ENCODE peak calls at places on chromosomes 2 and 18, in seven cellular contexts. One of them, this sample, is unnamed.

GRCh38 chr2:128782411-128783192 is 463.9 kb upstream of the HS6ST1 start:
- DNase-seq in GM23248: no peak
- DNase-seq in SK-N-SH: no peak
- DNase-seq in HCT116: no peak
- DNase-seq in OCI-LY7: no peak
- DNase-seq in neural progenitor cell: no peak
- DNase-seq in GM23338: no peak
- DNase-seq in this sample: no peak

GRCh38 chr18:36786686-36787085 is 42.1 kb downstream of the TPGS2 start:
- DNase-seq in GM23338: no peak
- DNase-seq in OCI-LY7: no peak
- DNase-seq in neural progenitor cell: no peak
- DNase-seq in SK-N-SH: no peak
- DNase-seq in GM23248: peak; percentile 87
- DNase-seq in HCT116: no peak
- DNase-seq in this sample: no peak

GRCh38 chr2:85325466-85325811 is 2.4 kb downstream of the TGOLN2 start:
- DNase-seq in GM23338: no peak
- DNase-seq in neural progenitor cell: no peak
- DNase-seq in OCI-LY7: no peak
- DNase-seq in HCT116: no peak
- DNase-seq in GM23248: no peak
- DNase-seq in SK-N-SH: no peak
- DNase-seq in this sample: no peak

GRCh38 chr2:25897500-25897899 is 19.2 kb upstream of the ASXL2 start:
- DNase-seq in OCI-LY7: no peak
- DNase-seq in GM23248: no peak
- DNase-seq in SK-N-SH: no peak
- DNase-seq in neural progenitor cell: no peak
- DNase-seq in GM23338: no peak
- DNase-seq in HCT116: no peak
- DNase-seq in this sample: no peak

GRCh38 chr2:88066543-88066942 is 1.1 kb upstream of the SMYD1 start:
- DNase-seq in OCI-LY7: no peak
- DNase-seq in GM23248: no peak
- DNase-seq in GM23338: no peak
- DNase-seq in neural progenitor cell: no peak
- DNase-seq in HCT116: no peak
- DNase-seq in SK-N-SH: peak; percentile 55
- DNase-seq in this sample: no peak

GRCh38 chr2:6186332-6187100 is 494.3 kb downstream of the SOX11 start:
- DNase-seq in neural progenitor cell: no peak
- DNase-seq in HCT116: no peak
- DNase-seq in OCI-LY7: no peak
- DNase-seq in GM23248: peak; percentile 58
- DNase-seq in SK-N-SH: no peak
- DNase-seq in GM23338: no peak
- DNase-seq in this sample: no peak

GRCh38 chr2:108119026-108119425 is 120.7 kb upstream of the SULT1C3 start:
- DNase-seq in GM23248: no peak
- DNase-seq in neural progenitor cell: no peak
- DNase-seq in SK-N-SH: no peak
- DNase-seq in OCI-LY7: no peak
- DNase-seq in HCT116: no peak
- DNase-seq in GM23338: no peak
- DNase-seq in this sample: no peak

GRCh38 chr18:29003194-29003593 is 826.3 kb upstream of the CDH2 start:
- DNase-seq in HCT116: no peak
- DNase-seq in SK-N-SH: no peak
- DNase-seq in OCI-LY7: no peak
- DNase-seq in GM23338: no peak
- DNase-seq in neural progenitor cell: no peak
- DNase-seq in GM23248: no peak
- DNase-seq in this sample: peak; percentile 51

GRCh38 chr2:54545700-54546450 is 89.7 kb downstream of the SPTBN1 start:
- DNase-seq in GM23338: no peak
- DNase-seq in HCT116: no peak
- DNase-seq in neural progenitor cell: no peak
- DNase-seq in OCI-LY7: no peak
- DNase-seq in SK-N-SH: no peak
- DNase-seq in GM23248: peak; percentile 68
- DNase-seq in this sample: peak; percentile 95

GRCh38 chr2:184602734-184603133 is 4.4 kb downstream of the ZNF804A start:
- DNase-seq in GM23338: no peak
- DNase-seq in GM23248: no peak
- DNase-seq in HCT116: no peak
- DNase-seq in OCI-LY7: no peak
- DNase-seq in SK-N-SH: peak; percentile 64
- DNase-seq in neural progenitor cell: no peak
- DNase-seq in this sample: no peak

GRCh38 chr2:187956906-187957534 is 334.7 kb upstream of the GULP1 start:
- DNase-seq in GM23338: no peak
- DNase-seq in neural progenitor cell: no peak
- DNase-seq in OCI-LY7: no peak
- DNase-seq in SK-N-SH: no peak
- DNase-seq in GM23248: no peak
- DNase-seq in HCT116: no peak
- DNase-seq in this sample: no peak

GRCh38 chr2:27724191-27724590 is 47.3 kb upstream of the MRPL33 start:
- DNase-seq in GM23248: no peak
- DNase-seq in HCT116: no peak
- DNase-seq in neural progenitor cell: no peak
- DNase-seq in OCI-LY7: no peak
- DNase-seq in GM23338: no peak
- DNase-seq in SK-N-SH: no peak
- DNase-seq in this sample: no peak

GRCh38 chr18:3889121-3889520 is 439.1 kb downstream of the TGIF1 start:
- DNase-seq in GM23248: peak; percentile 40
- DNase-seq in OCI-LY7: no peak
- DNase-seq in HCT116: no peak
- DNase-seq in neural progenitor cell: no peak
- DNase-seq in SK-N-SH: no peak
- DNase-seq in GM23338: no peak
- DNase-seq in this sample: no peak

GRCh38 chr18:80246656-80247402 is 485 bp downstream of the PARD6G start:
- DNase-seq in OCI-LY7: no peak
- DNase-seq in GM23338: peak; percentile 66
- DNase-seq in SK-N-SH: peak; percentile 79
- DNase-seq in neural progenitor cell: peak; percentile 72
- DNase-seq in GM23248: peak; percentile 49
- DNase-seq in HCT116: no peak
- DNase-seq in this sample: peak; percentile 6

DNA sequence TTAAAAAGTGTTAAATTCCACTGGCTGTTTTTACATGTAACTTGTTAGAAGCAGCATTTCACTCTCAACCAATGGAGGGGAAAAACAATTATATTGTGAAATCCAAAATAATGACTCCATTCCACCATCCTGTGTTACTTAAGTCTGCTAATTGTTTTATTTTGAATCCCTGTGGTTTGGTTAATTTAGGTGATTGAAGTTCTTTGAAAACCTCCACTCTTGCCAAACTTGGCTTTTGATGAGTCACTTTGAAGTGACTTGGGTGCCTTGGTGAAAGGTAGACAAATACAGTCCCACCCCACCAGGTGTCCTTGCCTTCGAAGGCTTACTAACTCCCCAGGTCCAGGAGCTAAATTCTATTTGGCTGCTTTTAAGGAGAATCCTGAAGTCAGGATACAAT is 1303.8 kb upstream of the NRXN1 start:
- DNase-seq in HCT116: no peak
- DNase-seq in OCI-LY7: no peak
- DNase-seq in GM23338: peak; percentile 21
- DNase-seq in neural progenitor cell: no peak
- DNase-seq in SK-N-SH: no peak
- DNase-seq in GM23248: no peak
- DNase-seq in this sample: peak; percentile 16
- TF ChIP-seq EZH2phosphoT487 in HCT116: no peak
- TF ChIP-seq EZH2phosphoT487 in OCI-LY7: no peak
- TF ChIP-seq EZH2phosphoT487 in GM23338: no peak
- TF ChIP-seq EZH2phosphoT487 in neural progenitor cell: no peak
- TF ChIP-seq EZH2phosphoT487 in SK-N-SH: no peak
- TF ChIP-seq EZH2phosphoT487 in GM23248: no peak
- TF ChIP-seq EZH2phosphoT487 in this sample: no peak

GRCh38 chr2:230738391-230738811 is 25.8 kb downstream of the CAB39 start:
- DNase-seq in HCT116: no peak
- DNase-seq in neural progenitor cell: no peak
- DNase-seq in SK-N-SH: no peak
- DNase-seq in OCI-LY7: no peak
- DNase-seq in GM23338: no peak
- DNase-seq in GM23248: peak; percentile 24
- DNase-seq in this sample: peak; percentile 23
- TF ChIP-seq EZH2phosphoT487 in HCT116: no peak
- TF ChIP-seq EZH2phosphoT487 in neural progenitor cell: no peak
- TF ChIP-seq EZH2phosphoT487 in SK-N-SH: no peak
- TF ChIP-seq EZH2phosphoT487 in OCI-LY7: no peak
- TF ChIP-seq EZH2phosphoT487 in GM23338: no peak
- TF ChIP-seq EZH2phosphoT487 in GM23248: no peak
- TF ChIP-seq EZH2phosphoT487 in this sample: no peak

GRCh38 chr18:22344908-22345670 is 72.6 kb downstream of the CTAGE1 start:
- DNase-seq in GM23338: no peak
- DNase-seq in HCT116: no peak
- DNase-seq in GM23248: no peak
- DNase-seq in SK-N-SH: no peak
- DNase-seq in OCI-LY7: no peak
- DNase-seq in neural progenitor cell: no peak
- DNase-seq in this sample: no peak

GRCh38 chr18:22346968-22347611 is 70.6 kb downstream of the CTAGE1 start:
- DNase-seq in GM23248: peak; percentile 75
- DNase-seq in OCI-LY7: no peak
- DNase-seq in SK-N-SH: no peak
- DNase-seq in HCT116: no peak
- DNase-seq in neural progenitor cell: peak; percentile 77
- DNase-seq in GM23338: peak; percentile 81
- DNase-seq in this sample: no peak

GRCh38 chr18:22347624-22348511 is 69.8 kb downstream of the CTAGE1 start:
- DNase-seq in SK-N-SH: no peak
- DNase-seq in GM23248: peak; percentile 57
- DNase-seq in OCI-LY7: no peak
- DNase-seq in neural progenitor cell: no peak
- DNase-seq in GM23338: no peak
- DNase-seq in HCT116: no peak
- DNase-seq in this sample: no peak

GRCh38 chr18:22345733-22346132 is 72.0 kb downstream of the CTAGE1 start:
- DNase-seq in OCI-LY7: no peak
- DNase-seq in GM23338: no peak
- DNase-seq in neural progenitor cell: no peak
- DNase-seq in GM23248: peak; percentile 38
- DNase-seq in SK-N-SH: no peak
- DNase-seq in HCT116: no peak
- DNase-seq in this sample: no peak

GRCh38 chr18:22346342-22346967 is 71.3 kb downstream of the CTAGE1 start:
- DNase-seq in SK-N-SH: no peak
- DNase-seq in OCI-LY7: no peak
- DNase-seq in GM23338: no peak
- DNase-seq in neural progenitor cell: no peak
- DNase-seq in GM23248: peak; percentile 89
- DNase-seq in HCT116: no peak
- DNase-seq in this sample: peak; percentile 73
- TF ChIP-seq EZH2phosphoT487 in SK-N-SH: no peak
- TF ChIP-seq EZH2phosphoT487 in OCI-LY7: no peak
- TF ChIP-seq EZH2phosphoT487 in GM23338: no peak
- TF ChIP-seq EZH2phosphoT487 in neural progenitor cell: no peak
- TF ChIP-seq EZH2phosphoT487 in GM23248: no peak
- TF ChIP-seq EZH2phosphoT487 in HCT116: no peak
- TF ChIP-seq EZH2phosphoT487 in this sample: no peak

DNA sequence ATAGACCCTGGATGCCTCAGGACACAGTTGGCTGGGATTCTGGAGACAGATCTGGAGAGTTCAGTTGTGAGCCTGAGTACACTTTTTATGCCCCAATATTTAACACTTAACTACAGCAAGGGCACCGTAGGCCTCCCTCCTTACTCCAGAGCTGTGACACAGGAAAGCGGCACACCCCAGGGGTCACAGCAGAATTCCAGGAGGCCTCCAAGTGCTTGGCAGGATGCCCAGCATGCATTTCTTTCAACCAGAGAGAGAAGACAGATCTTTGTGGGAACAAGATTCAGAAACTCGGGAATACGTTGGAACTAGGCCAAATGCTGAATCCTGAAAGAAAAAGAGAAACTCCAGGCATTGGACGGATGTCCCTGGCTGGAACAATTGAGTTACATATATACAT is 199.2 kb upstream of the NT5C1B start:
- DNase-seq in GM23248: no peak
- DNase-seq in OCI-LY7: no peak
- DNase-seq in neural progenitor cell: no peak
- DNase-seq in GM23338: no peak
- DNase-seq in SK-N-SH: no peak
- DNase-seq in HCT116: no peak
- DNase-seq in this sample: no peak
- TF ChIP-seq EZH2phosphoT487 in GM23248: no peak
- TF ChIP-seq EZH2phosphoT487 in OCI-LY7: no peak
- TF ChIP-seq EZH2phosphoT487 in neural progenitor cell: no peak
- TF ChIP-seq EZH2phosphoT487 in GM23338: no peak
- TF ChIP-seq EZH2phosphoT487 in SK-N-SH: no peak
- TF ChIP-seq EZH2phosphoT487 in HCT116: no peak
- TF ChIP-seq EZH2phosphoT487 in this sample: no peak